ENCODE peak calls at places on chromosomes 4 and X, in five cellular contexts. O is SHP77 treated with DMSO at 0.1 percent for 48 hours, L is kidney, Y is H7, E is NCI-H1092 treated with DMSO at 0.1 percent for 48 hours. A is an unnamed sample.

GRCh38 chr4:136319789-136320470 is 1212.4 kb downstream of the PCDH18 start:
- DNase-seq in O (no peak), L (no peak), Y (no peak), E (no peak), A (no peak)

GRCh38 chrX:54812306-54812705 is 4.8 kb downstream of the MAGED2 start:
- DNase-seq in O (no peak), L (no peak), Y (no peak), E (no peak), A (no peak)

GRCh38 chr4:13544556-13545393 is 467 bp upstream of the NKX3-2 start:
- DNase-seq in O (peak), L (peak), Y (peak), E (peak), A (no peak)

GRCh38 chr4:104262678-104263077 is 232.0 kb downstream of the CXXC4 start:
- DNase-seq in O (no peak), L (no peak), Y (no peak), E (no peak), A (no peak)

GRCh38 chr4:69485130-69485529 is 10.6 kb downstream of the UGT2B4 start:
- DNase-seq in O (no peak), L (no peak), Y (no peak), E (no peak), A (no peak)

GRCh38 chrX:133482345-133483041 is 67.2 kb upstream of the GPC4 start:
- DNase-seq in O (no peak), L (no peak), Y (no peak), E (no peak), A (no peak)

GRCh38 chr4:111775908-111776307 is 369.3 kb upstream of the FAM241A start:
- DNase-seq in O (no peak), L (no peak), Y (no peak), E (no peak), A (no peak)

GRCh38 chrX:10833299-10834169 is 213.1 kb upstream of the MID1 start:
- DNase-seq in O (peak), L (peak), Y (peak), E (peak), A (no peak)

GRCh38 chr4:137180349-137180748 is 351.9 kb downstream of the PCDH18 start:
- DNase-seq in O (no peak), L (no peak), Y (peak), E (no peak), A (no peak)

GRCh38 chrX:120446503-120446902 is 22.6 kb downstream of the LAMP2 start:
- DNase-seq in O (no peak), L (no peak), Y (no peak), E (no peak), A (no peak)

GRCh38 chrX:136961594-136962135 is 72.1 kb downstream of the GPR101 start:
- DNase-seq in O (no peak), L (no peak), Y (no peak), E (no peak), A (no peak)

GRCh38 chr4:34922325-34922724 is 1322.0 kb downstream of the ARAP2 start:
- DNase-seq in O (no peak), L (no peak), Y (no peak), E (no peak), A (no peak)

GRCh38 chr4:183591301-183591700 is 67.7 kb downstream of the RWDD4 start:
- DNase-seq in O (no peak), L (no peak), Y (no peak), E (no peak), A (no peak)

GRCh38 chrX:38664285-38664684 is 102.9 kb downstream of the TSPAN7 start:
- DNase-seq in O (peak), L (no peak), Y (peak), E (peak), A (no peak)

GRCh38 chrX:13265549-13266132 is 54.2 kb downstream of the ATXN3L start:
- DNase-seq in O (no peak), L (no peak), Y (no peak), E (no peak), A (no peak)

GRCh38 chr4:82555279-82555678 is 6.5 kb downstream of the TMEM150C start:
- DNase-seq in O (no peak), L (no peak), Y (no peak), E (no peak), A (no peak)

GRCh38 chr4:31467781-31468180 is 747.6 kb downstream of the PCDH7 start:
- DNase-seq in O (no peak), L (no peak), Y (no peak), E (no peak), A (no peak)

GRCh38 chrX:70496491-70496890 is 51.9 kb downstream of the DLG3 start:
- DNase-seq in O (no peak), L (no peak), Y (no peak), E (no peak), A (no peak)

GRCh38 chr4:140595065-140595464 is 26.3 kb upstream of the UCP1 start:
- DNase-seq in O (no peak), L (no peak), Y (peak), E (peak), A (no peak)

GRCh38 chrX:88991583-88992132 is 244.6 kb downstream of the CPXCR1 start:
- DNase-seq in O (no peak), L (no peak), Y (no peak), E (no peak), A (no peak)

GRCh38 chr4:10461091-10461849 is 4.0 kb upstream of the ZNF518B start:
- DNase-seq in O (no peak), L (peak), Y (peak), E (peak), A (peak)

GRCh38 chr4:43282534-43282933 is 390.0 kb downstream of the GRXCR1 start:
- DNase-seq in O (no peak), L (no peak), Y (no peak), E (no peak), A (no peak)

GRCh38 chrX:14506866-14507265 is 22.5 kb upstream of the GLRA2 start:
- DNase-seq in O (no peak), L (no peak), Y (no peak), E (no peak), A (no peak)

GRCh38 chr4:76563804-76564468 is 128.9 kb downstream of the SHROOM3 start:
- DNase-seq in O (no peak), L (no peak), Y (no peak), E (no peak), A (no peak)

GRCh38 chrX:43349363-43349762 is 306.7 kb upstream of the MAOA start:
- DNase-seq in O (no peak), L (no peak), Y (peak), E (peak), A (peak)

GRCh38 chr4:185276036-185276435 is 66.6 kb downstream of the SNX25 start:
- DNase-seq in O (no peak), L (no peak), Y (no peak), E (no peak), A (no peak)

GRCh38 chrX:150298841-150299551 is 64.1 kb upstream of the MAMLD1 start:
- DNase-seq in O (no peak), L (no peak), Y (no peak), E (no peak), A (no peak)

GRCh38 chrX:683572-683971 is 53.0 kb downstream of the SHOX start:
- DNase-seq in O (no peak), L (no peak), Y (no peak), E (no peak), A (no peak)

GRCh38 chr4:101178731-101179130 is 168.6 kb downstream of the PPP3CA start:
- DNase-seq in O (no peak), L (no peak), Y (no peak), E (no peak), A (no peak)

GRCh38 chrX:12946838-12947544 is 27.9 kb upstream of the TMSB4X start:
- DNase-seq in O (peak), L (no peak), Y (peak), E (peak), A (peak)

GRCh38 chrX:118495061-118495921 is at the start of gene DOCK11:
- DNase-seq in O (peak), L (peak), Y (peak), E (peak), A (peak)

GRCh38 chr4:72779256-72779655 is 210.2 kb upstream of the ADAMTS3 start:
- DNase-seq in O (no peak), L (no peak), Y (no peak), E (no peak), A (no peak)

GRCh38 chr4:87036713-87037112 is 101.9 kb downstream of the AFF1 start:
- DNase-seq in O (no peak), L (no peak), Y (no peak), E (no peak), A (no peak)

GRCh38 chrX:118325453-118325852 is 20.5 kb upstream of the WDR44 start:
- DNase-seq in O (no peak), L (no peak), Y (peak), E (no peak), A (no peak)

GRCh38 chr4:105186701-105187158 is 40.1 kb downstream of the TET2 start:
- DNase-seq in O (no peak), L (no peak), Y (no peak), E (no peak), A (no peak)

GRCh38 chr4:173940146-173940545 is 343.3 kb downstream of the FBXO8 start:
- DNase-seq in O (no peak), L (no peak), Y (no peak), E (no peak), A (no peak)

A was measured in T-cell.